ENCODE peak calls at places on chromosomes 1 and 21, in four cellular contexts. D is A549, S is HepG2, X is H1. C is an unnamed sample.

GRCh38 chr1:51535006-51535592 is 16.0 kb upstream of the EPS15 start:
- DNase-seq in D (peak), S (peak), X (no peak), C (peak)

GRCh38 chr1:205224736-205225135 is 3.0 kb upstream of the TMCC2 start:
- DNase-seq in D (no peak), S (no peak), X (no peak), C (no peak)

GRCh38 chr1:111887385-111887784 is 102.1 kb downstream of the KCND3 start:
- DNase-seq in D (no peak), S (no peak), X (no peak), C (no peak)

GRCh38 chr1:77354996-77355395 is 73.2 kb downstream of the AK5 start:
- DNase-seq in D (no peak), S (no peak), X (no peak), C (no peak)

GRCh38 chr1:23385119-23385621 is 15.5 kb upstream of the ZNF436 start:
- DNase-seq in D (no peak), S (no peak), X (no peak), C (no peak)

GRCh38 chr1:62371375-62371774 is 52.1 kb upstream of the KANK4 start:
- DNase-seq in D (no peak), S (no peak), X (no peak), C (no peak)

GRCh38 chr1:34476371-34476770 is 278.5 kb upstream of the GJB5 start:
- DNase-seq in D (no peak), S (no peak), X (no peak), C (no peak)

GRCh38 chr1:220184503-220184902 is 87.8 kb downstream of the RAB3GAP2 start:
- DNase-seq in D (no peak), S (no peak), X (no peak), C (no peak)

GRCh38 chr21:28426545-28426944 is 566.1 kb downstream of the LTN1 start:
- DNase-seq in D (no peak), S (no peak), X (no peak), C (no peak)

GRCh38 chr1:153548722-153549695 is at the start of gene S100A3:
- DNase-seq in D (peak), S (no peak), X (no peak), C (no peak)

GRCh38 chr1:176559474-176560390 is 96.8 kb downstream of the PAPPA2 start:
- DNase-seq in D (peak), S (peak), X (peak), C (peak)

GRCh38 chr21:45397381-45397780 is 7.6 kb upstream of the COL18A1 start:
- DNase-seq in D (no peak), S (no peak), X (no peak), C (no peak)
- TF ChIP-seq JUN in D (no peak), S (no peak), X (no peak), C (no peak)

DNA sequence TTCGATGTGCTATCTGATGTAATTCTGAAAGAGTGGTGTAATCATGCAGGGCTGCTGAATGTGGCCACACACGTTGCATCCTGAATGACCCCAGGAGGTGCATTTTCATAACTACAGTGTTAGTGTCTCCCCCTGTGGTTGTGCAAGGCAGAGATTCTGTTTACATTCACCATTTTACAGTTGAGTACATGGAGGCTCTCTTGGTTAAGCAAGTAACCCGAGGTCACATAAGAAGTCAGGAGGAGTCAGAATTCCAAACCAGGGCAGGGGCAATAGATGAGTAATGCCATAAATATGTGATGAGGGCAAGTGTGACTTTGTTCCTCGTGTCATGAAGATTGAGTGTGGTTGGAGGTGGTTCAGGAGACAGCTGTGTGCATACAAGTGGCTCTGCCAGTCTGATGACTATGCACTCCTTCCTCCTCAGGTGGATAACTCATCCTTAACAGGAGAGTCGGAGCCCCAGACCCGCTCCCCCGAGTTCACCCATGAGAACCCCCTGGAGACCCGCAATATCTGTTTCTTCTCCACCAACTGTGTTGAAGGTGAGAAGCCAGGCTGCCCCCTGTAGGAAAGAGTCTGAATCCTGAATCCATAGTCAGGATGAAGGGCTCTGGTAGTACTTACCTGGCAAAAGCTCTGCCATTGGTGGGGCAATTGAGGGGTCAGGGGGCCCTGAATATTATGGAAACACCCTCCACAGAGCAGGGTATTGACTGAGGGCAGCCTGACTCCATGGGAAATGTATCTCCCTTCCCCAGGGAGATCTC is 9.3 kb downstream of the ATP1A2 start:
- DNase-seq in D (peak), S (peak), X (no peak), C (no peak)
- TF ChIP-seq JUN in D (peak), S (no peak), X (no peak), C (no peak)

DNA sequence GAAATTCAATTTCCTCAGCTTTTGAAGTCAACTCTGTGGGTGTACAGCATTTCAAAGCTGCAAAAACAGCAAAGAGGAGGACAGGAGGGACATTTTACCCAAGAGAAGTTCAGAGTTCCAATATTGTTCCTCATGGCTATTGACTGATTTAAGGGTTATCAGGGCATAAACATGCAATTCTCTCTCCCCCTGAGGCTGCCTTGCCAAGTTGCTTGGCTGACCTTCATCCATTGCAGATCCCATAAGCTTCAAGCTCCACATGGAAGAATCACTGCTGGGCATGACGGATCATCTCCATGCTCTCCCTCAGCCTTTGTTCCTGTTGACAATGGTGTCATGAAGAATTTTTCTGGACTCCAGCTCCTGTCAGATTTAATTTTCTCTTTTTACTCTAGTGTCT is 115.2 kb upstream of the SERBP1 start:
- DNase-seq in D (no peak), S (no peak), X (no peak), C (no peak)
- TF ChIP-seq JUN in D (no peak), S (no peak), X (no peak), C (no peak)

DNA sequence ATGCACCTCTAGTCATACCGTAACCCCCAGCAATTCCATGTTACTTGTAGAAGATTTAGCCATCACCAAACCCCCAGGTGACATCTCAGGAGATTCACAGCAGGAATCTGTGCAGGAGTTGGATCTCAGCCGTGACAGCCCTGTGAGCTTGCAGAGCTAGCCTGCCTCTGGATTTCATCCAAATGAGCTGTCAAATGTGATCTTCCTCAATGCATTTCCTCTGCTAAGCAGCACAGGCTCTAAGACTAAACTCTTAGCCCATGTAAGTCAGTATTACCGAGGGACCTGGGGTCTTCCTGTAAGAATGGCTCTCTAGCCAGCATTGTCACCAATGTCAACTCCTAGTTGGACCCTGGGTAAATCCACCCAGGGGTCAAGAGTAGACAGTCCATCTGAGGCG is 41.7 kb downstream of the UMODL1 start:
- DNase-seq in D (no peak), S (no peak), X (no peak), C (no peak)
- TF ChIP-seq JUN in D (no peak), S (no peak), X (no peak), C (no peak)

DNA sequence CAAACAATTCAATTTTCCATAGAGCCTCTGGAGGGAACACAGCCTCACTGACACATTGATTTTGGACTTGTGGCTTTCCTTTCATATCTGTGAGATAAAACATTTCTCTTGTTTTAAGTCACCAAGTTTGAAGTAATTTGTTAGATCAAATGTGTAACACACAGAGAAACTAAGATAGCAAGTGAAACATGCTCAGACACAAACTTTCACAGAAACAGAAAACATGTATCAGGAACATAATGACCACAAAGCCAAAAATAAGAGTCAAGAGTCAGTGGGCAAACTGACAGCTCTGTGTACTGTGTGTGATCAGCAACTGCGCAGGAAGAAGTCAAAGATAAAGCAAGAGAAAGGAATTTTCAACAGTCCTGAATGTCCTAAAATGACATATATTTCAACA is 1237.5 kb downstream of the AMY1C start:
- DNase-seq in D (no peak), S (no peak), X (no peak), C (no peak)
- TF ChIP-seq JUN in D (no peak), S (no peak), X (no peak), C (no peak)

DNA sequence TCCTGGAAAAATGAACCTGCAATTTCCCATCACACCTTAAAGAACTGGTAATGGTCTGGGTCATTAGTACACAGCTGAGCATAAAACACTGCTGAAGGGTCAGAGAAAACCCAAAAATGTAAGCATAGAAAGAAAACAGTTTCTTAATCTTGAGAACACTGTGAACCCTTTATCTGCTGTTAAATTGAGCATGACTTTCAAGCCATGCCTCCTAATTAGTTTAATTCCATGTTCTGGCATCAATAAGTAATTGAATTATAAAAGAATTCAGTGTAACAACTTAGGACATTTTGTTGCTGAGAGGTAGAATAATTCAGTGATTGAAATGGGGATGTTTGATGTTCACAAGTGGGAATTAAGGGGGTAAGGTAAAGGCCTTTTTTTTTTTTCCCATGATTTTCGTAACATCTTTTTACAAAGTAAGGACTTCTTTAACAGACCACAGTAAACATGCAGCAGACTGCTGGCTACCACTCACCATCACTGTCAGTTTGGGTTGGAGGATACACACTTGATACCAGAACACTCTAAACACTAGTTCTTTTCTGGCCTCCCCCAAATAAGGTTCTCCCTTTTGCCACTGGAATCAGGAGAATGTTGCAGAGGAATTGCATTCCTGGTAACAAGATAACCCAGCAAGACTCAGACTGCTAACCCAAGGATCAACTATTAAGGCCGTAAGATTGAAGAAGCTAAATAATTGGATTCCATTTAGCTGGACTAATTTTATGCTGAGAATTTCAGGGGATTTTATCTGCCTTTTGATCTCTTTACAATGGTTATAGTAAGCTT is 3.0 kb downstream of the RWDD3 start:
- DNase-seq in D (no peak), S (no peak), X (no peak), C (no peak)
- TF ChIP-seq JUN in D (no peak), S (no peak), X (no peak), C (no peak)